ENCODE peak calls at places on chromosomes 2 and 18, in five cellular contexts. Q, C, N, O and D are unnamed samples.

GRCh38 chr2:20665261-20666113 is 1.5 kb upstream of the GDF7 start:
- DNase-seq in N (no peak), O (no peak), Q (no peak), C (no peak), D (no peak)

GRCh38 chr18:5268874-5269273 is 26.7 kb downstream of the ZBTB14 start:
- DNase-seq in Q (no peak), N (no peak), C (no peak), O (no peak), D (no peak)

GRCh38 chr2:191917430-191917881 is 70.6 kb upstream of the CAVIN2 start:
- DNase-seq in C (no peak), N (no peak), O (no peak), Q (no peak), D (no peak)

GRCh38 chr2:30780776-30781330 is 26.4 kb downstream of the CAPN13 start:
- DNase-seq in C (no peak), Q (no peak), N (no peak), O (no peak), D (no peak)

GRCh38 chr18:73991570-73991969 is 156.1 kb downstream of the FBXO15 start:
- DNase-seq in Q (no peak), C (no peak), N (no peak), O (no peak), D (no peak)

GRCh38 chr18:365651-366050 is 97.8 kb upstream of the THOC1 start:
- DNase-seq in Q (no peak), C (no peak), O (no peak), N (no peak), D (no peak)

GRCh38 chr18:2223859-2224258 is 347.4 kb downstream of the METTL4 start:
- DNase-seq in N (no peak), Q (no peak), C (no peak), O (no peak), D (no peak)

GRCh38 chr2:225090746-225091145 is 48.5 kb upstream of the DOCK10 start:
- DNase-seq in N (no peak), O (no peak), Q (no peak), C (no peak), D (no peak)

GRCh38 chr2:240499309-240500301 is 58.2 kb downstream of the ANKMY1 start:
- DNase-seq in N (no peak), C (no peak), Q (no peak), O (no peak), D (no peak)

DNA sequence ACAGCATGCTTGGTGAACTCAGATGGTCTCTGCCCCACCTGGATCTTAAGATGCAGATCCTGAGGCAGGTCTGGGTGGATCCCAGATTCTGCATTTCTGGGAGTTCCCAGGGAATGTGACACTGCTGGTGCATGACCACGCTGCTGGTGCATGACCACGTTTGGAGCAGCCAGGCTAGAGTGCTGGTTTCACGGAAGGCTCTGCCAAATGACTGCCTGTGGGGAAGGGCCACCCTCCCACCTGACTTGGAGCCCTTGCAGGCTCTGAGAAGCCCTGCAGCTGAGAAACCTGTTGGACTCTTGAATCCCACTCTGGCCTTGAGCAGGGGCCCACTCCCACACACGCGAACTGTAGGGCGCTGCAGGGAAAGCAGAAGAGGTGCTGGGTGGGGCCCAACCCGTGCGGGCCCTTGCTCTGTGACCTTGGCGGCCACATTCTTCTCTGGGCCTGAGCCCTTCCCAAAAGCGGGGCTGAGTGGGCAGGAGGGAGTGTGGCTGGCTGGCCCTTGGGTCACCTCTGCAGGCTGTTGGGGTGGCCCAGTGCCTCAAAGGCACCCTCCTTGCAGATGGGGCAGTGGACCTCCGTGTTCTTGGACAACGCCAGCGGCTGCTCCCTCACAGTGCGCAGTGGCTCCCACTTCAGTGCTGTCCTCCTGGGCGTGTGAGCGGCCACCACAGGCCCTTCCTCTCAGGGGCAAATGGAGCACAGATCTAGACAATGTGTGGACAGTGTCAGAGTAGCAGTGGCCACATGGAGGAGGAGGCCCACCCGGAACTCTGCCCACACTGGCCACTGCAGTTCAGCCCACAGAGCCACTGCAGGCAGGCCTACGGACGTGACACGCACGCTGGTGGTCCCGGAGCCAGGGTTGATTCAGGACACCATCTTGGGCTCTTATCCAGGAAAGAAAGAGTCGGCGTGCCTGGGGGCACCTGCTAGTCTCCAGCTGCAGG is 7.9 kb downstream of the ERFE start:
- DNase-seq in C (no peak), Q (no peak), O (no peak), N (no peak), D (no peak)
- H3K4me3 ChIP-seq in C (no peak overlapping the region), Q (no peak overlapping the region), O (no peak overlapping the region), N (no peak overlapping the region), D (no peak overlapping the region)

GRCh38 chr2:202449344-202449743 is 73.2 kb downstream of the BMPR2 start:
- DNase-seq in C (no peak), N (no peak), O (no peak), Q (no peak), D (no peak)

GRCh38 chr2:202450785-202451184 is 74.7 kb downstream of the BMPR2 start:
- DNase-seq in C (no peak), Q (no peak), N (no peak), O (no peak), D (no peak)

GRCh38 chr2:202455114-202455513 is 79.0 kb downstream of the BMPR2 start:
- DNase-seq in O (no peak), N (no peak), Q (no peak), C (no peak), D (no peak)

GRCh38 chr2:202452744-202453143 is 76.6 kb downstream of the BMPR2 start:
- DNase-seq in O (no peak), C (no peak), Q (no peak), N (no peak), D (no peak)
- H3K27ac ChIP-seq in O (no peak overlapping the region), C (no peak overlapping the region), Q (no peak overlapping the region), N (no peak overlapping the region), D (no peak overlapping the region)

GRCh38 chr2:160294339-160294803 is 94.3 kb upstream of the ITGB6 start:
- DNase-seq in Q (peak; percentile 77), C (no peak), N (peak; percentile 65), O (no peak), D (no peak)

GRCh38 chr2:160291382-160291781 is 91.3 kb upstream of the ITGB6 start:
- DNase-seq in N (no peak), C (no peak), O (no peak), Q (no peak), D (no peak)

GRCh38 chr2:160293401-160293911 is 93.4 kb upstream of the ITGB6 start:
- DNase-seq in Q (no peak), C (no peak), O (no peak), N (no peak), D (no peak)

GRCh38 chr2:160290590-160290989 is 90.5 kb upstream of the ITGB6 start:
- DNase-seq in C (no peak), Q (no peak), N (no peak), O (no peak), D (no peak)

DNA sequence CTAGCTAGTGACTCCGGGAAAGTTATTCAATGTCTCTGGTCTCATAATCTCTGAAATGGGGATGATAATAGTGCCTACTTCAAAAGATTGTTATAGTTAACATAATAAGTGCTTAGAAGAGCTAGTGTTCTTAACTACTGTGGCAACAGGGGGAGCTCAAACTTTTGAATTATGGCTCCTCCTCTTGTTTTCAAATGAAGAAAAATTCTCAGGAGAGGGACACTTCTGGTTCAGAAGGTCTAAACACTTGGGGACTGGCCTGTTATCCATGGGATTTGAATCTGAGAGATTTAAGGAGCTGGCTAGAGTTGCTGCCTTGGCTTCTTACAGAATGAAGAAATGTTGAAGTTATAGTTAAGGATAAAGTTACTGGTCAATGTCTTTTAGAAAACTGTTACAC is 92.2 kb upstream of the ITGB6 start:
- DNase-seq in N (no peak), Q (no peak), C (no peak), O (no peak), D (no peak)
- TF ChIP-seq CTCF in N (no peak), Q (no peak), C (no peak), O (no peak), D (no peak)

GRCh38 chr2:5982217-5982910 is 290.2 kb downstream of the SOX11 start:
- DNase-seq in N (no peak), Q (no peak), O (no peak), C (no peak), D (no peak)
- H3K4me3 ChIP-seq in N (no peak overlapping the region), Q (no peak overlapping the region), O (no peak overlapping the region), C (no peak overlapping the region), D (no peak overlapping the region)

GRCh38 chr18:55316615-55317184 is 271.3 kb downstream of the TCF4 start:
- DNase-seq in N (no peak), C (no peak), Q (no peak), O (no peak), D (no peak)

GRCh38 chr18:55318864-55319516 is 269.0 kb downstream of the TCF4 start:
- DNase-seq in O (no peak), N (no peak), C (no peak), Q (no peak), D (no peak)

GRCh38 chr18:55317322-55317721 is 270.7 kb downstream of the TCF4 start:
- DNase-seq in O (no peak), C (no peak), Q (no peak), N (no peak), D (no peak)

GRCh38 chr18:55319517-55319905 is 268.5 kb downstream of the TCF4 start:
- DNase-seq in N (no peak), O (no peak), C (no peak), Q (no peak), D (no peak)

DNA sequence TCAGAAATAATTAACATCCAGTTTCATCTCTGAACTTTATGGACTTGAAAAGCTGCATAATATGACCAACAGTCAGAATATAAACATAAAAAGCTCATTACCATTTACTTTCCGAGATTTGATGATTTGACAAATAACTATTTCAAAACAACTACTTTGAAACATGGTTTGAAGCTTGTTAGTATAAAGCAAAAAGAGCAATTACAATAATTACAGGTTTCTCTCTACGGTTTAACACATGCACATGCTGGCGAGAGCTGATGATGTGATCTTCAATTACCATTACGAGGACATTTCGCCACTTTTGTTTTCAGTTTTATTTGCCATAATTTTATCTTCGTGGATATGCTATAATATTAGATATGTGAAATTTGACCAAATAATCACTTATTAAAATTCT is 270.2 kb downstream of the TCF4 start:
- DNase-seq in N (no peak), Q (no peak), O (no peak), C (no peak), D (no peak)
- H3K27ac ChIP-seq in N (peak overlapping the region; percentile 95), Q (no peak overlapping the region), O (peak overlapping the region; percentile 84), C (peak overlapping the region; percentile 5), D (peak overlapping the region; percentile 85)

GRCh38 chr2:2173633-2174032 is 157.4 kb downstream of the MYT1L start:
- DNase-seq in Q (no peak), N (no peak), C (no peak), O (no peak), D (no peak)

GRCh38 chr2:2170861-2171260 is 160.2 kb downstream of the MYT1L start:
- DNase-seq in Q (no peak), O (no peak), C (no peak), N (no peak), D (no peak)

GRCh38 chr2:2166844-2167243 is 164.2 kb downstream of the MYT1L start:
- DNase-seq in C (no peak), O (no peak), N (no peak), Q (no peak), D (no peak)

GRCh38 chr2:2172516-2172915 is 158.6 kb downstream of the MYT1L start:
- DNase-seq in Q (no peak), O (no peak), N (no peak), C (no peak), D (no peak)

GRCh38 chr2:2170189-2170588 is 160.9 kb downstream of the MYT1L start:
- DNase-seq in O (no peak), N (no peak), Q (no peak), C (no peak), D (no peak)
- TF ChIP-seq CTCF in O (no peak), N (no peak), Q (no peak), C (no peak), D (no peak)